ENCODE peak calls at places on chromosome 4, in seven cellular contexts. G is C1 segment of cervical spinal cord; L is activated CD8-positive, alpha-beta memory T cell treated with anti-CD3 and anti-CD28 coated beads for 4 hours; A is Daoy; T is activated CD4-positive, alpha-beta T cell treated with anti-CD3 and anti-CD28 coated beads for 36 hours; N is iPS-NIHi11; F is NCI-H1092 treated with DMSO at 0.1 percent for 48 hours. Y is an unnamed sample.

GRCh38 chr4:4582653-4583052 is 40.8 kb upstream of the STX18 start:
- DNase-seq in N (no peak), A (no peak), F (no peak), T (no peak), G (no peak), L (no peak), Y (no peak)

GRCh38 chr4:114361249-114361648 is 237.4 kb upstream of the UGT8 start:
- DNase-seq in G (no peak), F (no peak), N (no peak), T (no peak), L (no peak), A (no peak), Y (no peak)

GRCh38 chr4:167903291-167903721 is 189.0 kb upstream of the ANXA10 start:
- DNase-seq in G (no peak), T (no peak), N (no peak), L (no peak), A (peak; percentile 16), F (no peak), Y (no peak)

GRCh38 chr4:26459054-26459755 is 31.1 kb downstream of the CCKAR start:
- DNase-seq in A (peak; percentile 37), G (no peak), L (no peak), F (peak; percentile 38), T (no peak), N (peak; percentile 81), Y (no peak)

GRCh38 chr4:152259866-152260265 is 276.0 kb downstream of the FBXW7 start:
- DNase-seq in T (no peak), L (no peak), G (no peak), F (no peak), N (no peak), A (peak; percentile 28), Y (no peak)

GRCh38 chr4:55069248-55069647 is 56.1 kb downstream of the KDR start:
- DNase-seq in F (no peak), A (peak; percentile 9), N (no peak), G (no peak), T (no peak), L (no peak), Y (no peak)

GRCh38 chr4:70778888-70779422 is 57.2 kb downstream of the RUFY3 start:
- DNase-seq in T (no peak), G (no peak), A (no peak), L (no peak), F (no peak), N (no peak), Y (no peak)

GRCh38 chr4:78370625-78371372 is 180.8 kb upstream of the ANXA3 start:
- DNase-seq in F (no peak), A (no peak), N (peak; percentile 39), L (no peak), G (no peak), T (no peak), Y (no peak)

GRCh38 chr4:1552451-1552850 is 131.7 kb downstream of the FAM53A start:
- DNase-seq in L (no peak), G (no peak), A (no peak), T (no peak), N (no peak), F (no peak), Y (no peak)

GRCh38 chr4:6017030-6017429 is 1.2 kb downstream of the C4orf50 start:
- DNase-seq in T (no peak), F (no peak), L (no peak), N (no peak), A (no peak), G (no peak), Y (no peak)

GRCh38 chr4:110904435-110905050 is 281.7 kb upstream of the PITX2 start:
- DNase-seq in F (no peak), G (no peak), A (peak; percentile 5), N (no peak), T (no peak), L (no peak), Y (no peak)

GRCh38 chr4:163748474-163748873 is 254.0 kb downstream of the TMA16 start:
- DNase-seq in T (no peak), N (no peak), G (no peak), L (no peak), A (peak; percentile 13), F (peak; percentile 17), Y (no peak)

GRCh38 chr4:7539659-7540058 is 104.9 kb upstream of the PSAPL1 start:
- DNase-seq in A (peak; percentile 89), T (peak; percentile 77), G (no peak), L (peak; percentile 6), N (peak; percentile 78), F (no peak), Y (no peak)

GRCh38 chr4:41506071-41506470 is 31.9 kb upstream of the LIMCH1 start:
- DNase-seq in G (no peak), N (no peak), T (no peak), A (peak; percentile 46), L (no peak), F (no peak), Y (no peak)

GRCh38 chr4:184745747-184746531 is 12.0 kb upstream of the CENPU start:
- DNase-seq in F (peak; percentile 69), T (peak; percentile 87), N (peak; percentile 82), A (peak; percentile 39), G (peak; percentile 35), L (peak; percentile 47), Y (peak; percentile 38)

GRCh38 chr4:8838296-8838695 is 33.3 kb downstream of the HMX1 start:
- DNase-seq in F (no peak), G (no peak), T (no peak), N (no peak), A (no peak), L (no peak), Y (no peak)

GRCh38 chr4:119750048-119750447 is 121.4 kb upstream of the PDE5A start:
- DNase-seq in L (no peak), T (no peak), A (no peak), N (no peak), F (no peak), G (no peak), Y (no peak)

GRCh38 chr4:164081801-164082200 is 587.3 kb downstream of the TMA16 start:
- DNase-seq in A (no peak), G (no peak), T (no peak), N (no peak), L (no peak), F (no peak), Y (no peak)

GRCh38 chr4:93384211-93384610 is 444.3 kb upstream of the ATOH1 start:
- DNase-seq in F (no peak), A (no peak), T (no peak), N (no peak), L (no peak), G (no peak), Y (no peak)

GRCh38 chr4:54226399-54227260 is 2.5 kb upstream of the PDGFRA start:
- DNase-seq in T (peak; percentile 12), L (no peak), A (no peak), G (no peak), N (peak; percentile 35), F (no peak), Y (no peak)

GRCh38 chr4:183722738-183723560 is 63.9 kb downstream of the TRAPPC11 start:
- DNase-seq in L (peak; percentile 13), N (peak; percentile 80), F (peak; percentile 86), A (peak; percentile 18), T (peak; percentile 60), G (peak; percentile 25), Y (peak; percentile 24)

GRCh38 chr4:41119867-41120295 is 94.5 kb downstream of the APBB2 start:
- DNase-seq in F (no peak), N (no peak), A (no peak), G (no peak), T (no peak), L (no peak), Y (no peak)

GRCh38 chr4:96103086-96103485 is 263.2 kb downstream of the PDHA2 start:
- DNase-seq in T (no peak), A (no peak), F (no peak), G (no peak), L (no peak), N (no peak), Y (no peak)

GRCh38 chr4:87718221-87718620 is 68.1 kb downstream of the DMP1 start:
- DNase-seq in N (no peak), G (no peak), T (no peak), L (no peak), A (no peak), F (no peak), Y (no peak)

GRCh38 chr4:84474107-84474506 is 25.0 kb downstream of the NKX6-1 start:
- DNase-seq in T (no peak), N (no peak), G (no peak), L (no peak), F (no peak), A (no peak), Y (no peak)

GRCh38 chr4:40564004-40564403 is 65.7 kb downstream of the RBM47 start:
- DNase-seq in F (no peak), N (no peak), L (no peak), A (peak; percentile 66), G (no peak), T (no peak), Y (no peak)

GRCh38 chr4:1133033-1133432 is 19.7 kb upstream of the RNF212 start:
- DNase-seq in L (no peak), A (no peak), T (no peak), N (no peak), F (no peak), G (no peak), Y (no peak)

GRCh38 chr4:139872274-139872673 is 206.7 kb downstream of the MGST2 start:
- DNase-seq in T (no peak), L (no peak), N (no peak), G (no peak), A (peak; percentile 67), F (no peak), Y (no peak)

GRCh38 chr4:113317523-113317922 is 268.1 kb downstream of the ANK2 start:
- DNase-seq in A (no peak), N (no peak), L (no peak), F (no peak), T (no peak), G (no peak), Y (no peak)

GRCh38 chr4:8719421-8719820 is 126.9 kb downstream of the CPZ start:
- DNase-seq in G (no peak), T (no peak), L (no peak), N (no peak), F (no peak), A (no peak), Y (no peak)

GRCh38 chr4:2827874-2828751 is 15.5 kb upstream of the ADD1 start:
- DNase-seq in G (no peak), L (no peak), T (no peak), F (no peak), A (no peak), N (no peak), Y (no peak)

GRCh38 chr4:8761167-8761823 is 110.3 kb downstream of the HMX1 start:
- DNase-seq in L (no peak), F (no peak), A (peak; percentile 43), N (no peak), G (no peak), T (no peak), Y (no peak)

GRCh38 chr4:158255727-158256324 is 45.5 kb downstream of the TMEM144 start:
- DNase-seq in L (no peak), A (peak; percentile 15), F (peak; percentile 45), N (peak; percentile 30), T (no peak), G (no peak), Y (no peak)

GRCh38 chr4:54187148-54187547 is 41.9 kb upstream of the PDGFRA start:
- DNase-seq in N (no peak), F (no peak), L (no peak), T (no peak), G (no peak), A (no peak), Y (no peak)

GRCh38 chr4:148341980-148342800 is 100.0 kb downstream of the NR3C2 start:
- DNase-seq in G (no peak), N (no peak), T (no peak), L (no peak), F (no peak), A (no peak), Y (no peak)

GRCh38 chr4:123096038-123096437 is 173.6 kb upstream of the NUDT6 start:
- DNase-seq in T (no peak), F (no peak), L (no peak), A (peak; percentile 5), G (no peak), N (peak; percentile 28), Y (no peak)

GRCh38 chr4:184697956-184698355 is 35.9 kb downstream of the CENPU start:
- DNase-seq in L (no peak), G (no peak), T (no peak), A (no peak), F (no peak), N (no peak), Y (no peak)

GRCh38 chr4:152956650-152957436 is 20.7 kb downstream of the FHDC1 start:
- DNase-seq in T (no peak), F (no peak), L (no peak), N (no peak), A (peak; percentile 70), G (no peak), Y (no peak)

Y was measured in activated T-helper 1 cell treated with anti-CD3 and anti-CD28 coated beads, Interleukin-2, amount 50 U/mL, for 16 hours.